ENCODE peak calls at places on chromosomes 1 and 21, in four cellular contexts. U is SK-N-SH, Z is cardiac fibroblast, B is adrenal gland. C is an unnamed sample.

GRCh38 chr1:226784081-226785049 is 45.3 kb upstream of the ITPKB start:
- DNase-seq in U (no peak), Z (peak; percentile 8), B (no peak), C (peak; percentile 10)

GRCh38 chr1:237938553-237938952 is 47.8 kb upstream of the ZP4 start:
- DNase-seq in U (no peak), Z (no peak), B (no peak), C (peak; percentile 16)

GRCh38 chr21:44925027-44925755 is 4.5 kb upstream of the ITGB2 start:
- DNase-seq in U (no peak), Z (peak; percentile 79), B (no peak), C (peak; percentile 66)

GRCh38 chr1:10625554-10625953 is 150.8 kb downstream of the PEX14 start:
- DNase-seq in U (peak; percentile 68), Z (no peak), B (no peak), C (no peak)

GRCh38 chr1:161954050-161954449 is 69.6 kb downstream of the OLFML2B start:
- DNase-seq in U (no peak), Z (no peak), B (no peak), C (peak; percentile 31)

GRCh38 chr1:151146416-151147131 is at the start of gene SEMA6C:
- DNase-seq in U (peak; percentile 96), Z (peak; percentile 93), B (peak; percentile 93), C (peak; percentile 84)

GRCh38 chr1:214332950-214333798 is 52.2 kb downstream of the SMYD2 start:
- DNase-seq in U (peak; percentile 72), Z (peak; percentile 76), B (peak; percentile 70), C (peak; percentile 60)

GRCh38 chr1:231278100-231278790 is 37.2 kb downstream of the GNPAT start:
- DNase-seq in U (no peak), Z (peak; percentile 8), B (no peak), C (no peak)

GRCh38 chr1:43935711-43936427 is 2.3 kb downstream of the ARTN start:
- DNase-seq in U (no peak), Z (no peak), B (no peak), C (no peak)

GRCh38 chr1:15152318-15153183 is 996 bp upstream of the TMEM51 start:
- DNase-seq in U (peak; percentile 79), Z (peak; percentile 89), B (peak; percentile 89), C (peak; percentile 90)

GRCh38 chr21:43741425-43742096 is 22.6 kb downstream of the PDXK start:
- DNase-seq in U (peak; percentile 67), Z (no peak), B (no peak), C (no peak)

GRCh38 chr1:110634455-110635281 is 28.5 kb upstream of the KCNA2 start:
- DNase-seq in U (no peak), Z (peak; percentile 72), B (peak; percentile 67), C (peak; percentile 65)

GRCh38 chr1:246600579-246600978 is 34.3 kb downstream of the CNST start:
- DNase-seq in U (no peak), Z (no peak), B (no peak), C (no peak)

GRCh38 chr1:244100691-244101453 is 49.8 kb downstream of the ZBTB18 start:
- DNase-seq in U (no peak), Z (no peak), B (no peak), C (peak; percentile 3)

GRCh38 chr1:4781646-4782045 is 127.2 kb downstream of the AJAP1 start:
- DNase-seq in U (no peak), Z (no peak), B (no peak), C (no peak)

GRCh38 chr21:36203603-36203889 is 46.9 kb downstream of the DOP1B start:
- DNase-seq in U (peak; percentile 28), Z (peak; percentile 64), B (no peak), C (peak; percentile 89)

GRCh38 chr1:229694053-229694693 is 68.1 kb downstream of the URB2 start:
- DNase-seq in U (peak; percentile 80), Z (peak; percentile 77), B (peak; percentile 16), C (peak; percentile 94)

GRCh38 chr1:208256091-208256490 is 11.9 kb upstream of the PLXNA2 start:
- DNase-seq in U (no peak), Z (no peak), B (no peak), C (no peak)

GRCh38 chr1:75908717-75909152 is 23.5 kb downstream of the ASB17 start:
- DNase-seq in U (peak; percentile 29), Z (peak; percentile 68), B (no peak), C (peak; percentile 54)

GRCh38 chr21:14361958-14362357 is 21.0 kb downstream of the HSPA13 start:
- DNase-seq in U (no peak), Z (peak; percentile 49), B (no peak), C (peak; percentile 77)

GRCh38 chr1:201311356-201312011 is 28.2 kb downstream of the PKP1 start:
- DNase-seq in U (no peak), Z (no peak), B (no peak), C (no peak)

GRCh38 chr1:55375617-55376258 is 160.6 kb upstream of the USP24 start:
- DNase-seq in U (peak; percentile 65), Z (peak; percentile 72), B (peak; percentile 46), C (peak; percentile 70)

GRCh38 chr1:112762541-112763141 is 47.5 kb upstream of the PPM1J start:
- DNase-seq in U (no peak), Z (peak; percentile 23), B (no peak), C (no peak)

GRCh38 chr1:62068978-62069377 is 125.7 kb upstream of the L1TD1 start:
- DNase-seq in U (no peak), Z (peak; percentile 28), B (peak; percentile 20), C (peak; percentile 37)

GRCh38 chr1:53559391-53559815 is 100.2 kb downstream of the DMRTB1 start:
- DNase-seq in U (peak; percentile 48), Z (no peak), B (no peak), C (no peak)

GRCh38 chr1:95888877-95889799 is 655.1 kb downstream of the RWDD3 start:
- DNase-seq in U (no peak), Z (peak; percentile 2), B (no peak), C (peak; percentile 0)
- TF ChIP-seq CTCF in U (no peak), Z (no peak), B (no peak), C (no peak)

DNA sequence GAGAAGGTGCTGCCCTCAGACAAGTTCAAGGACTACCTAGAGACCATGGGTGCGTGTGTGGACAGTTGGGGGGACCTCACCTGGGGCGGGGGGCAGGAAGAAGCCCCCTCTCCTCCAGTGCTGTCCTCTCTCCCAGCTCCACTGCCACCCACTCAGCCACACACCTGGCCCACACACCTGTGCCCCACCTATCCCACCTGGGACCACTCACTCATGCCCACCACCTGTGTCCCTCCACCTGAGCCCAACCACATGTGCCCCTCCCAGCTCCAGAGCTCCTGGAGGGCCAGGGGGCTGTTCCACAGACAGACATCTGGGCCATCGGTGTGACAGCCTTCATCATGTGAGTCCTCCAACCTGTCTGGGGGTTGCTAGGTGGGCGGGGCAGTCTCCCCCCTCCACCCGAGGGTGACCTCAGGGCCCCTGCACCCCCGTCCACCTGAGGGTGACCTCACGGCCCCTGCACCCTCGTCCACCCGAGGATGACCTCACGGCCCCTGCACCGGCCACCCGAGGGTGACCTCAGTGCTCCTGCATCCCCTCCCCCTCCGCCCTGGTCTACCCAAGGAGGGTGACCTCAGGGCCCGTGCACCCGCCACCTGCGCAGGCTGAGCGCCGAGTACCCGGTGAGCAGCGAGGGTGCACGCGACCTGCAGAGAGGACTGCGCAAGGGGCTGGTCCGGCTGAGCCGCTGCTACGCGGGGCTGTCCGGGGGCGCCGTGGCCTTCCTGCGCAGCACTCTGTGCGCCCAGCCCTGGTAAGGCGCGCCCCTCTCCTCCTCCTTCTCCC is 28.8 kb downstream of the TRIM11 start:
- DNase-seq in U (no peak), Z (no peak), B (peak; percentile 68), C (no peak)
- H3K4me3 ChIP-seq in U (peak overlapping the region; percentile 41), Z (peak overlapping the region; percentile 54), B (no peak overlapping the region), C (no peak overlapping the region)

GRCh38 chr1:46582972-46583371 is 21.1 kb downstream of the MKNK1 start:
- DNase-seq in U (no peak), Z (no peak), B (no peak), C (no peak)
- TF ChIP-seq CTCF in U (no peak), Z (no peak), B (no peak), C (no peak)

GRCh38 chr21:34882719-34883131 is 166.4 kb downstream of the RUNX1 start:
- DNase-seq in U (no peak), Z (no peak), B (no peak), C (no peak)
- H3K4me3 ChIP-seq in U (peak overlapping the region; percentile 81), Z (peak overlapping the region; percentile 94), B (no peak overlapping the region), C (peak overlapping the region; percentile 3)

GRCh38 chr1:94522304-94522703 is 19.3 kb downstream of the F3 start:
- DNase-seq in U (no peak), Z (peak; percentile 83), B (no peak), C (peak; percentile 78)
- TF ChIP-seq CTCF in U (peak; percentile 68), Z (peak; percentile 37), B (no peak), C (peak; percentile 58)

GRCh38 chr1:153610334-153611023 is 2.5 kb downstream of the S100A16 start:
- DNase-seq in U (no peak), Z (no peak), B (no peak), C (peak; percentile 80)
- H3K4me3 ChIP-seq in U (no peak overlapping the region), Z (peak overlapping the region; percentile 77), B (no peak overlapping the region), C (peak overlapping the region; percentile 94)

GRCh38 chr1:89001510-89001909 is 9.1 kb upstream of the KYAT3 start:
- DNase-seq in U (no peak), Z (no peak), B (no peak), C (no peak)

DNA sequence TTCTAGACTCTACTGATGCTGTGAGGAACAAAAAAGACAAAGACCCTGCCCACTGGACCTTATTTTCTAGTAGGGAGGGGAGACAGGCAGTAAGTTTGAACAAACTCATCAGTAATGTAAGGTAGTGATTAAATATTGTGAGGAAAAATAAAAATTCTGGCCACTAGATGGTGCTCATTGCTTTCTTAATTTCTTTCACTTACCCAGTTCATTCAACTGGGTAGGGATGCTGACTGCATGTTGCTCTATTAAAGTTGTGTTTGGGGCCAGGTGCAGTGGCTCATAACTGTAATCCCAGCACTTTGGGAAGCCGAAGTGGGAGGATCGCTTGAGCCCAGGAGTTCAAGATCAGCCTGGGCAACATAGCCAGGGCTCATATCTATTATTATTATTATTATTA is 6.3 kb upstream of the KYAT3 start:
- DNase-seq in U (peak; percentile 53), Z (peak; percentile 77), B (peak; percentile 21), C (peak; percentile 73)
- TF ChIP-seq CTCF in U (peak; percentile 61), Z (peak; percentile 28), B (peak; percentile 50), C (peak; percentile 43)

GRCh38 chr1:51623025-51623424 is 6.1 kb downstream of the OSBPL9 start:
- DNase-seq in U (no peak), Z (no peak), B (no peak), C (no peak)
- H3K4me3 ChIP-seq in U (no peak overlapping the region), Z (no peak overlapping the region), B (no peak overlapping the region), C (no peak overlapping the region)

GRCh38 chr1:108560430-108561144 is 687 bp downstream of the EEIG2 start:
- DNase-seq in U (peak; percentile 64), Z (peak; percentile 70), B (peak; percentile 26), C (peak; percentile 77)
- TF ChIP-seq CTCF in U (peak; percentile 32), Z (peak; percentile 23), B (no peak), C (peak; percentile 3)

DNA sequence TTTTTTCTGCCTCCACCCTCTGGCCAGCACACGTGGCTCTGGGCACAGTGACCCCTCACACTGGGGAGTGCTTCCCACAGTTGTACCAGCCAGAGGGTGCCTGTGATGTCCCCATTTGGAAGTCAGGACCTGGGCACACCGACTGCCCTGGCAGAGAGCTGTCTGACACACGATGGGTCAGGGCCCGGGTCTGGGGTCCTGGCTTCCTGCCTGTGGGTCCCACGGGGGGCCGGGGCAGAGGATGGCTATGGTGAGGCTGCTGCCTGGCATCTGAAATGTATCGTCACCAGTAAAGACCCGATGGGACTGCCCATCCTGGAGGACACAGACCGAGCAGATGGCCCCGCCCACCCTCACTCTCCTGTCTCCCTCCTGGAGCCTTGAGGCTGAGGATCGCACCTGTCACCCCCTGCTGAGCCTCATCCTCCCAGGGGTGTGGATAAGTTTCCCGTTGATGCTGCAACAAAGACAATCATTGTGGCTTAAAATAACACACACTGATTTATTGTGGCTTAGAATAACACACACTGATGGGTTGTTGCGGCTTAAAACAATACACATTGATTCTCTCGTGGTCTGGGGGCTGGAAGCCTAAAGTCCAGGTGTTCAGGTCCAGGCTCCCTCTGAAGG is 88.8 kb upstream of the TTC34 start:
- DNase-seq in U (no peak), Z (no peak), B (no peak), C (no peak)
- H3K4me3 ChIP-seq in U (no peak overlapping the region), Z (no peak overlapping the region), B (no peak overlapping the region), C (no peak overlapping the region)

C was measured in fibroblast of mammary gland.